ENCODE peak calls at places on chromosomes 3 and 15, in four cellular contexts. One of them, this sample, is unnamed.

GRCh38 chr3:139101396-139101795 is 56.7 kb upstream of the PRR23C start:
- DNase-seq in BJ: no peak
- DNase-seq in RWPE1: no peak
- DNase-seq in tibial artery: no peak
- DNase-seq in this sample: no peak

GRCh38 chr3:189897406-189897805 is 223.3 kb downstream of the P3H2 start:
- DNase-seq in BJ: no peak
- DNase-seq in RWPE1: no peak
- DNase-seq in tibial artery: no peak
- DNase-seq in this sample: no peak

GRCh38 chr15:40006646-40007045 is 32.3 kb downstream of the SRP14 start:
- DNase-seq in BJ: peak; percentile 49
- DNase-seq in RWPE1: no peak
- DNase-seq in tibial artery: no peak
- DNase-seq in this sample: no peak

GRCh38 chr3:364287-364686 is 167.7 kb downstream of the CHL1 start:
- DNase-seq in BJ: no peak
- DNase-seq in RWPE1: no peak
- DNase-seq in tibial artery: no peak
- DNase-seq in this sample: no peak

GRCh38 chr3:79018671-79019136 is 749.1 kb downstream of the ROBO1 start:
- DNase-seq in BJ: no peak
- DNase-seq in RWPE1: peak; percentile 13
- DNase-seq in tibial artery: peak; percentile 79
- DNase-seq in this sample: peak; percentile 48

GRCh38 chr3:99325407-99325806 is 313.0 kb upstream of the COL8A1 start:
- DNase-seq in BJ: no peak
- DNase-seq in RWPE1: no peak
- DNase-seq in tibial artery: no peak
- DNase-seq in this sample: no peak

GRCh38 chr15:81858136-81858535 is 187.7 kb downstream of the MEX3B start:
- DNase-seq in BJ: no peak
- DNase-seq in RWPE1: no peak
- DNase-seq in tibial artery: no peak
- DNase-seq in this sample: no peak

GRCh38 chr15:41930221-41930866 is 36.5 kb upstream of the SPTBN5 start:
- DNase-seq in BJ: peak; percentile 95
- DNase-seq in RWPE1: peak; percentile 92
- DNase-seq in tibial artery: peak; percentile 85
- DNase-seq in this sample: no peak

GRCh38 chr3:59857589-59858346 is 807.9 kb upstream of the CFAP20DC start:
- DNase-seq in BJ: peak; percentile 16
- DNase-seq in RWPE1: peak; percentile 61
- DNase-seq in tibial artery: peak; percentile 85
- DNase-seq in this sample: peak; percentile 71

GRCh38 chr3:47791193-47791855 is 9.6 kb upstream of the SMARCC1 start:
- DNase-seq in BJ: no peak
- DNase-seq in RWPE1: no peak
- DNase-seq in tibial artery: no peak
- DNase-seq in this sample: no peak

GRCh38 chr3:13191016-13191415 is 117.8 kb upstream of the IQSEC1 start:
- DNase-seq in BJ: no peak
- DNase-seq in RWPE1: no peak
- DNase-seq in tibial artery: no peak
- DNase-seq in this sample: no peak

GRCh38 chr3:15438988-15439387 is 11.6 kb downstream of the EAF1 start:
- DNase-seq in BJ: no peak
- DNase-seq in RWPE1: no peak
- DNase-seq in tibial artery: no peak
- DNase-seq in this sample: no peak

GRCh38 chr3:134039161-134039862 is 9.6 kb upstream of the SLCO2A1 start:
- DNase-seq in BJ: no peak
- DNase-seq in RWPE1: peak; percentile 20
- DNase-seq in tibial artery: no peak
- DNase-seq in this sample: no peak
- TF ChIP-seq CTCF in BJ: peak; percentile 14
- TF ChIP-seq CTCF in RWPE1: no peak
- TF ChIP-seq CTCF in tibial artery: no peak
- TF ChIP-seq CTCF in this sample: no peak

DNA sequence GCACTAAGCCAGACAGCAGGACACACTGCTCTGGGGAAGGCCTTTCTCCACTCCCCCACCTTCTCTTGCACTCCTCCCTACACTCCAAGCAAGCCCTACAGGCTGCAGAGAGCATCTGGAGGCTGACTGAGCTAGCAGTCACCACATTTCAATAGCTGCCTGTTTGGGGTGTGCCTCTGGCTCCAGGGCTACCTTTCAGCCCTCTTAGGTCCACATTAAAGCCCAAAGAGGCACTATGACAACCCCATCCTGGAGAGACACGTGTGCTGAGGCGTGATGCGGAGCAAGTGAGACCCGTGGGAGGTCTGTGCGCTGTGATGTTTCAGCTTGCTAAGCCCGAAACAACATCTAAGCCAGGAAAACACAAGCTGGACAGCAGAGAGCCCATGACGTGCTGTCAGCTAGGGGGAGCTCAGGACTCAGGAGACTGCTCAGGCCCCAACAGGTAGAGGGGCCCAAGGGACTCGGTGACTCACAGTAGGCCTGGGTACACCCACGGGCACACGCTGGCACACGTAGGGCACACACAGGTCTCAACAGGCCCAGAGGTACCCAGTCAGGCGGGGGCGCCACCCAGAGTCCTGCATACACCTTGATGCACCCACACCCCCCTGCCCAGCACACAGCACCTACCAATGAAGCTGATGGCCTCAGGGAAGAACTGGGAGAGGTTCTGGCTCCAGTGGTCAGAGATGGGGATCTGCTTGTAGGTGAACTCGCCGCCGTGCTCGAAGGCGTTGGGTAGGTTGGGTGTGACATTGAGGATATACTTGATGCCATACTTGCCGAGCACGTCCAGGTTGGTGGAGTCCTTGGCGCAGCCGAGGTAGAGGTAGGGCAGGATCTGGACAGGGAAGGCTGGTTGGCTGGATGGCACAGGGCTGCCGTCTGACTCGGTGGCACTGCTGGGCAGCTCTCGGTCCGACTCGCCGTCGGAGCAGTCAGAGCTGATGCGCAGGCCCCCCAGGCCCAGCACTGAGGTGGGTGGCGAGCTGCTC is 2.8 kb downstream of the DUSP7 start:
- DNase-seq in BJ: no peak
- DNase-seq in RWPE1: peak; percentile 85
- DNase-seq in tibial artery: peak; percentile 78
- DNase-seq in this sample: no peak
- TF ChIP-seq CTCF in BJ: peak; percentile 31
- TF ChIP-seq CTCF in RWPE1: peak; percentile 57
- TF ChIP-seq CTCF in tibial artery: no peak
- TF ChIP-seq CTCF in this sample: no peak

GRCh38 chr15:63473999-63474809 is 30.2 kb upstream of the USP3 start:
- DNase-seq in BJ: no peak
- DNase-seq in RWPE1: no peak
- DNase-seq in tibial artery: no peak
- DNase-seq in this sample: no peak
- TF ChIP-seq CTCF in BJ: no peak
- TF ChIP-seq CTCF in RWPE1: no peak
- TF ChIP-seq CTCF in tibial artery: no peak
- TF ChIP-seq CTCF in this sample: no peak

GRCh38 chr15:57114070-57114469 is 195.6 kb downstream of the TCF12 start:
- DNase-seq in BJ: no peak
- DNase-seq in RWPE1: no peak
- DNase-seq in tibial artery: no peak
- DNase-seq in this sample: no peak

GRCh38 chr15:57109005-57109404 is 190.6 kb downstream of the TCF12 start:
- DNase-seq in BJ: no peak
- DNase-seq in RWPE1: no peak
- DNase-seq in tibial artery: no peak
- DNase-seq in this sample: no peak

GRCh38 chr15:57112178-57112577 is 193.7 kb downstream of the TCF12 start:
- DNase-seq in BJ: no peak
- DNase-seq in RWPE1: no peak
- DNase-seq in tibial artery: no peak
- DNase-seq in this sample: no peak

DNA sequence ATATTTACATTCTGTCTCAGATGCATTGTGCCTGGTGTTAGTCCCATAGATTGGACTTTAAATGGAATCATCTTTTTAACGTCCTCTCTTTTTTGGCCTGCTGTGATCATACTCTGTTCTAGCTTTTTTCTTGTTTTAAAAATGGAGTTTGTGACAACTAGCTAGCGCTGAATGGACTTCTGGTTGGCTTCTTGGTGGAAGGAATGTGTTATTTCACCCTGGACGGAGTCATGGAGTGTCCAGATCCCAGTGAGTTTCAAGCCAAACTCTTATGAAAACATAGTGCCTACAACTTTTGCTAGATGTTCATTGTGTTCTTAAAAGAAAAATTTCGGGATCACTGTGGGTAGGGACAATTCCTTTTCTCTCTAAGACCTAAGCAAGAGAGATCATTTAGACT is 192.6 kb downstream of the TCF12 start:
- DNase-seq in BJ: no peak
- DNase-seq in RWPE1: no peak
- DNase-seq in tibial artery: no peak
- DNase-seq in this sample: no peak
- TF ChIP-seq CTCF in BJ: peak; percentile 30
- TF ChIP-seq CTCF in RWPE1: no peak
- TF ChIP-seq CTCF in tibial artery: peak; percentile 24
- TF ChIP-seq CTCF in this sample: peak; percentile 31

DNA sequence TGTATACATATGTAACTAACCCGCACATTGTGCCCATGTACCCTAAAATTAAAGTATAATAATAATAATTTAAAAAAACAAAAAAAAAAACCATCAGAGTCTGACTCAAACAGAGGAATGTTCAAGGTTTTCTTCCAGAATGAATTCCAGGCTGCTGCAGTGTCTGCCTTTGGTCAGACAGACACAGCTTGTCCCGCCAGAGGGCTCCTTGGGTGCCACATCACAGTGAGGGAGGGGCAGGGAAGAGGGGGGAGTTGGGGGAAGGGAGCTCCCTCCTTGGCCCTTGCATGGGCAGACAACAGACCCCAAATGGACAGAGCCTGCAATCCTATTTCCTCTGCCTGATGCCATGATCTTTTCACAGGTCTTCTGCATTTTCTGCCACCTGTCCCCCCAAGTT is 36.5 kb downstream of the ITGB5 start:
- DNase-seq in BJ: no peak
- DNase-seq in RWPE1: no peak
- DNase-seq in tibial artery: peak; percentile 81
- DNase-seq in this sample: no peak
- TF ChIP-seq CTCF in BJ: peak; percentile 34
- TF ChIP-seq CTCF in RWPE1: no peak
- TF ChIP-seq CTCF in tibial artery: no peak
- TF ChIP-seq CTCF in this sample: no peak

GRCh38 chr3:127448161-127448561 is 142.4 kb downstream of the TPRA1 start:
- DNase-seq in BJ: no peak
- DNase-seq in RWPE1: no peak
- DNase-seq in tibial artery: peak; percentile 9
- DNase-seq in this sample: no peak
- TF ChIP-seq CTCF in BJ: no peak
- TF ChIP-seq CTCF in RWPE1: no peak
- TF ChIP-seq CTCF in tibial artery: no peak
- TF ChIP-seq CTCF in this sample: no peak

This sample was measured in neural crest cell.